ENCODE peak calls at places on chromosomes 3 and 15, in six cellular contexts. L, T, H, R, N and K are unnamed samples.

GRCh38 chr15:93829115-93829849 is 402.1 kb upstream of the MCTP2 start:
- DNase-seq in L (no peak), T (no peak), H (no peak), R (no peak), N (no peak), K (peak)

GRCh38 chr3:170049146-170050000 is 11.6 kb downstream of the GPR160 start:
- DNase-seq in L (no peak), T (peak), H (peak), R (peak), N (no peak), K (no peak)

GRCh38 chr15:55661431-55661830 is 73.3 kb upstream of the PYGO1 start:
- DNase-seq in L (no peak), T (no peak), H (no peak), R (peak), N (no peak), K (no peak)

GRCh38 chr15:71093089-71094024 is 21.9 kb upstream of the THSD4 start:
- DNase-seq in L (no peak), T (peak), H (peak), R (peak), N (no peak), K (no peak)

GRCh38 chr15:67149859-67150824 is 84.7 kb downstream of the SMAD3 start:
- DNase-seq in L (peak), T (peak), H (peak), R (peak), N (peak), K (peak)

GRCh38 chr3:69997486-69998307 is 1.8 kb upstream of the SAMMSON start:
- DNase-seq in L (no peak), T (no peak), H (no peak), R (no peak), N (no peak), K (no peak)

GRCh38 chr3:161484226-161484625 is 12.4 kb upstream of the OTOL1 start:
- DNase-seq in L (no peak), T (no peak), H (no peak), R (no peak), N (no peak), K (no peak)

GRCh38 chr3:184338538-184338945 is 1.1 kb downstream of the FAM131A start:
- DNase-seq in L (peak), T (peak), H (no peak), R (peak), N (peak), K (peak)

GRCh38 chr15:98794754-98795153 is 146.4 kb downstream of the IGF1R start:
- DNase-seq in L (no peak), T (no peak), H (no peak), R (peak), N (no peak), K (no peak)

GRCh38 chr3:156648086-156648485 is 26.3 kb upstream of the TIPARP start:
- DNase-seq in L (no peak), T (no peak), H (no peak), R (peak), N (no peak), K (no peak)

GRCh38 chr3:31102196-31102879 is 207.9 kb upstream of the GADL1 start:
- DNase-seq in L (no peak), T (no peak), H (no peak), R (no peak), N (no peak), K (no peak)

GRCh38 chr3:170429050-170429449 is 10.4 kb downstream of the CLDN11 start:
- DNase-seq in L (no peak), T (no peak), H (no peak), R (no peak), N (no peak), K (no peak)

GRCh38 chr3:113200946-113201345 is 10.4 kb upstream of the BOC start:
- DNase-seq in L (no peak), T (no peak), H (no peak), R (no peak), N (no peak), K (no peak)

GRCh38 chr3:31166249-31166885 is 271.9 kb upstream of the GADL1 start:
- DNase-seq in L (no peak), T (peak), H (no peak), R (peak), N (no peak), K (no peak)

GRCh38 chr3:14525685-14526631 is 14.2 kb downstream of the GRIP2 start:
- DNase-seq in L (peak), T (no peak), H (no peak), R (peak), N (peak), K (peak)

GRCh38 chr3:99910752-99911151 is 93.1 kb downstream of the CMSS1 start:
- DNase-seq in L (no peak), T (no peak), H (no peak), R (no peak), N (no peak), K (no peak)

GRCh38 chr15:65985387-65985786 is 116.1 kb downstream of the RAB11A start:
- DNase-seq in L (no peak), T (no peak), H (no peak), R (no peak), N (no peak), K (no peak)

DNA sequence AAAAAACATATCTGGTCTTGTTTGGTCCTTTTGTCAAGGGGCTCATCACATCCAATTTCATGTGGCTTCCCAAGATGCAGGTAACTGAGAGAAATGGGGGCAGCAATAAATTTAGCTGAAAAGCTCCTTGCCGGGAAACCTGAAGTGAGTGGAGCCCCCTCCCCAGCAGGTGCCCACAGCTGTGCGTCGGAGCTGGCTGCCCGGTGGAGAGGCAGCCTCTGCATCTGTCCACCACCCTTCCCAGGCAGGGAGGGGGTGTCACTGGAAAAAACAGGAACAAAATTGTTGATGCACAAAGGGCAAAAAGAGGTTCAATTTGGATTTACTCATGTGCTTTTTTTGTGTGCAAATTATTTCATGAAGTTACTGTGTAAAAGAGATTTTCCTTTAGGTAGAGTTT is 249.4 kb upstream of the LYSMD4 start:
- DNase-seq in L (no peak), T (no peak), H (no peak), R (no peak), N (no peak), K (no peak)
- H3K4me3 ChIP-seq in L (no peak), T (no peak), H (no peak), R (no peak), N (no peak), K (no peak)

GRCh38 chr15:64699767-64700388 is 75.5 kb downstream of the RBPMS2 start:
- DNase-seq in L (no peak), T (no peak), H (peak), R (peak), N (no peak), K (no peak)
- TF ChIP-seq POLR2A in L (no peak), T (no peak), H (peak), R (no peak), N (no peak), K (no peak)

DNA sequence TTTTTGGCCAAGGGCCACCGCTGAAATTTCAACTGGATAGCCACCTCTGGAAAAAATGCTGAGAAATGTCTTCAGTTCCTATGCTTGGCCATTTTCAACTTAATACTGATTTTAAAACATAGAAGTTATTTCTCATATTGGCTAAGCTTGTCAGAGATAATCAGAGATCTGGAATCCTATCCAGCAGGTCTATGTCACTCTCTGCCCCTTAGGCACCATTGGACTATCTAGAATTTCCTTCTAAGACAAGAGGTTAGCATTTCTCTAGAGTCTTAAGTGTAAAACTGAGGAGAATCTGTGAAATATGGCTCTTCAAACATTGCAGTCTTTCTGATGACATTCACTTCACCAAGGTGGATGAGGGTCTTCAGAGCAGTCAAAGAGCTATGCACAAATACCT is 597.3 kb downstream of the UNC13C start:
- DNase-seq in L (no peak), T (no peak), H (no peak), R (no peak), N (no peak), K (no peak)
- H3K4me3 ChIP-seq in L (no peak), T (no peak), H (no peak), R (no peak), N (no peak), K (no peak)

DNA sequence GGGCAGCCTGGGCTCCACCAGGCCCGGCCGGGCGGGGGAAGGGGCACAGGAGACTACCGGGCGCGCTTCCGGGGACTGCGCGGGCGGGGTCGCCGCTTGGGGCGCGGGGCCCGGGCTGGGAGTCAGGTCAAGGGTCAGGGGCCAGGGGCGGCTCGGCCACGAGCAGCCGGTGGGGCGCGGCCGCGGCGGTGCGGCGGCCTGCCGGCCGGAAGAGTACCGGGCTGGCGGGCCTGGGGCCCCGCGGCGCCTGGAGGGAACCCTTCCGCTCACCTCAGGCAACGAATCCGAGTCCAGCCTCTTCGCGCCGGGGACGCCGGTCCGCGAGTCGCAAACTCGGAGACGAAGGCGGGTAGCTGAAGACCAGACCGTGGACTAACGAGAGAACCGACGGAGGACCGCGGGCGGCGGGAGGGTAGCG is 217 bp downstream of the RHOA start:
- DNase-seq in L (peak), T (peak), H (peak), R (no peak), N (peak), K (peak)
- TF ChIP-seq POLR2A in L (no peak), T (no peak), H (no peak), R (no peak), N (no peak), K (no peak)

GRCh38 chr15:79172801-79173460 is 82.4 kb upstream of the RASGRF1 start:
- DNase-seq in L (no peak), T (no peak), H (no peak), R (no peak), N (no peak), K (no peak)
- H3K4me3 ChIP-seq in L (no peak), T (no peak), H (no peak), R (no peak), N (no peak), K (no peak)

GRCh38 chr3:182919866-182920357 is 60.4 kb downstream of the DCUN1D1 start:
- DNase-seq in L (no peak), T (no peak), H (no peak), R (no peak), N (no peak), K (no peak)

GRCh38 chr3:182921665-182922355 is 58.5 kb downstream of the DCUN1D1 start:
- DNase-seq in L (no peak), T (no peak), H (no peak), R (peak), N (no peak), K (no peak)

GRCh38 chr3:182917134-182917533 is 63.2 kb downstream of the DCUN1D1 start:
- DNase-seq in L (no peak), T (no peak), H (no peak), R (no peak), N (no peak), K (no peak)

GRCh38 chr3:182925330-182925943 is 54.9 kb downstream of the DCUN1D1 start:
- DNase-seq in L (no peak), T (peak), H (no peak), R (peak), N (no peak), K (no peak)

GRCh38 chr3:182920515-182921084 is 59.7 kb downstream of the DCUN1D1 start:
- DNase-seq in L (no peak), T (no peak), H (no peak), R (no peak), N (no peak), K (no peak)
- TF ChIP-seq POLR2A in L (no peak), T (no peak), H (no peak), R (no peak), N (no peak), K (no peak)

DNA sequence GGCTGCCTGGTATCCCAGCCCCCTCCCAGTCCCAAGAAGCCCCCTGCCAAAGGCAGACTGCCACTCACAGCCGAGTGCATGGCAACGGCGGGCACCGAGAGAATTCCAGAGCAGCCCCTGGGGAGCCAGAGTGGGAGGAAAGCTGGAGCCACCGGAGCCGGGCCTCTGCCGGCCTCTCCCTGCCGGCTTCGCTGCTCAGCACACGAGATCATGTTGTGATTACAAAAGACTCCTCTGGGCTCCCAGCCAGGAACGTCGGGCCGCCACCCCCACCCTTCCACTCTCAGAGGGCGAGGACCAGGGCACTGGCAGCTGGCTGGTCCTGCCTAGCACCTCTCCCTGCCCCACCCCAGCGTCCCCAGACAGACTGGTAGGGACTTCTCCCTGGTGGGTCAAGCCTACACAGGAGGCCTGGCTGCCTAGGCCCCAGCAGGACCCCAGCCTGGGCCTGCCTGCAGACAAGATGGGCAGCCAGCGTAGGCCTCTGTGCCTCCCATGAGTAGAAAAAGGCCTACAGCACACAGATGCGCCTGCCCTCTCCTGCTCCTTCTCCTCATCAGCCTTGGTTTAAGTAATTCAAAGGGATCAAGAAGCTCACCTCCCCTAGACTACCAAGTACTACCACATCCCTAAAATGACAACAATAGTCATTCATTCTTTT is at the start of gene CCDC9B:
- DNase-seq in L (peak), T (peak), H (peak), R (peak), N (peak), K (peak)
- H3K4me3 ChIP-seq in L (peak), T (peak), H (peak), R (peak), N (peak), K (peak)

GRCh38 chr15:84653910-84654688 is at the start of gene WDR73:
- DNase-seq in L (peak), T (peak), H (peak), R (peak), N (peak), K (peak)
- TF ChIP-seq POLR2A in L (no peak), T (peak), H (peak), R (peak), N (peak), K (peak)

DNA sequence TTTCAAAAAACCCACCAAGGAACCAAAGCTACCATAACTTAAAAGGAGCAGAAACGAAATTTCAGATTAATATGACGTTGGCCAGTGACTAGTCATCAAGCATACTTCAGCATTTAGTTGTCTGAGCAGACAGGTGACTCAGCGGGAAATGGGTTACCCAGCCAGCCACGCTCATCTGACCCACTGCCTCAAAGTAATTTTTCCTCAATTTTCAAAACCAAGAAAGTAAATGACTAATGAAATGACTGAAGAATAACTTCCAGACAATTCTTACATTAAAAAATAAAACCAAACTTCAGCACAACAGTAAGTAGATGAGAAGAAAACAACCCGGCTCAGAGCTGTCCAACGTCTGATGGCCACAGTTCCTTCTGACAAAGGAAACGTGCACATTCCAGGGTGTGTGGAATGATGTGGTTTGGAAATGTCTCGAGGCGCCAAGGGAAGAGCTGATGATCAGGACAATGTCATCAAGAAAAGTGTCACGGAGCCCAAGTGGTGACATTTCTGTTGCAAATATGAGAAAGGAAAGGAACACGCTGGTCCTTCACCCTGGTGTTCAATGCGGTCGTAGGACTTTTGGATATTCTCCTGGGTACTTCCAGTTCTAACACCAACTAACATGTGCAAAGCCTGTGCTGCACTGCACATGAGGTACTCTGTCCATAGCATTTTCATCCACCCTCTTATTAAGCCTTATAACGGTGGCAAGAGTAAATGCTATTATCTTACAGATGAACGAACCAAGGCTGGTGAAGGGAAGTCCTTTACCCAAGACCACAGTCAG is 79.1 kb downstream of the FOXP1 start:
- DNase-seq in L (no peak), T (no peak), H (peak), R (peak), N (no peak), K (no peak)
- H3K4me3 ChIP-seq in L (no peak), T (no peak), H (no peak), R (peak), N (no peak), K (no peak)